ENCODE peak calls at places on chromosomes 4 and X, in five cellular contexts. One of them, this sample, is unnamed.
A peak's percentile ranks its signal among the peaks of the same experiment; 100 is the strongest.

GRCh38 chrX:87517571-87518141 is at the start of gene KLHL4:
- DNase-seq in naive thymus-derived CD4-positive, alpha-beta T cell: no peak
- DNase-seq in K562: peak; percentile 5
- DNase-seq in transverse colon: no peak
- DNase-seq in ascending aorta: no peak
- DNase-seq in this sample: no peak

GRCh38 chr4:3799496-3799895 is 33.3 kb downstream of the ADRA2C start:
- DNase-seq in naive thymus-derived CD4-positive, alpha-beta T cell: no peak
- DNase-seq in ascending aorta: no peak
- DNase-seq in K562: no peak
- DNase-seq in transverse colon: no peak
- DNase-seq in this sample: no peak

GRCh38 chr4:123832173-123833026 is 435.8 kb downstream of the SPRY1 start:
- DNase-seq in transverse colon: peak; percentile 10
- DNase-seq in K562: no peak
- DNase-seq in ascending aorta: peak; percentile 82
- DNase-seq in naive thymus-derived CD4-positive, alpha-beta T cell: no peak
- DNase-seq in this sample: no peak

GRCh38 chr4:155703486-155704227 is 37.0 kb downstream of the GUCY1A1 start:
- DNase-seq in K562: no peak
- DNase-seq in transverse colon: no peak
- DNase-seq in naive thymus-derived CD4-positive, alpha-beta T cell: no peak
- DNase-seq in ascending aorta: no peak
- DNase-seq in this sample: no peak

GRCh38 chr4:52925531-52925968 is 63.4 kb downstream of the RASL11B start:
- DNase-seq in K562: no peak
- DNase-seq in ascending aorta: no peak
- DNase-seq in transverse colon: no peak
- DNase-seq in naive thymus-derived CD4-positive, alpha-beta T cell: no peak
- DNase-seq in this sample: peak; percentile 19

GRCh38 chrX:148298737-148299136 is 201.7 kb upstream of the AFF2 start:
- DNase-seq in K562: no peak
- DNase-seq in ascending aorta: no peak
- DNase-seq in naive thymus-derived CD4-positive, alpha-beta T cell: no peak
- DNase-seq in transverse colon: no peak
- DNase-seq in this sample: no peak

GRCh38 chrX:55907968-55908607 is 190.5 kb downstream of the RRAGB start:
- DNase-seq in ascending aorta: peak; percentile 72
- DNase-seq in K562: peak; percentile 30
- DNase-seq in naive thymus-derived CD4-positive, alpha-beta T cell: peak; percentile 26
- DNase-seq in transverse colon: peak; percentile 76
- DNase-seq in this sample: peak; percentile 13

GRCh38 chr4:125780159-125780558 is 465.4 kb downstream of the FAT4 start:
- DNase-seq in naive thymus-derived CD4-positive, alpha-beta T cell: no peak
- DNase-seq in transverse colon: no peak
- DNase-seq in ascending aorta: no peak
- DNase-seq in K562: no peak
- DNase-seq in this sample: no peak

GRCh38 chrX:139044680-139045079 is 333.2 kb upstream of the FGF13 start:
- DNase-seq in ascending aorta: no peak
- DNase-seq in transverse colon: no peak
- DNase-seq in naive thymus-derived CD4-positive, alpha-beta T cell: no peak
- DNase-seq in K562: no peak
- DNase-seq in this sample: no peak

GRCh38 chr4:41538887-41539498 is 1.0 kb downstream of the LIMCH1 start:
- DNase-seq in transverse colon: no peak
- DNase-seq in naive thymus-derived CD4-positive, alpha-beta T cell: no peak
- DNase-seq in K562: no peak
- DNase-seq in ascending aorta: peak; percentile 77
- DNase-seq in this sample: no peak

GRCh38 chr4:99002274-99002673 is 6.8 kb downstream of the METAP1 start:
- DNase-seq in K562: no peak
- DNase-seq in naive thymus-derived CD4-positive, alpha-beta T cell: no peak
- DNase-seq in transverse colon: no peak
- DNase-seq in ascending aorta: no peak
- DNase-seq in this sample: no peak

GRCh38 chrX:77299549-77299948 is 147.6 kb upstream of the FGF16 start:
- DNase-seq in K562: no peak
- DNase-seq in naive thymus-derived CD4-positive, alpha-beta T cell: no peak
- DNase-seq in ascending aorta: no peak
- DNase-seq in transverse colon: no peak
- DNase-seq in this sample: no peak

GRCh38 chrX:54419559-54420302 is 20.5 kb upstream of the TSR2 start:
- DNase-seq in transverse colon: no peak
- DNase-seq in ascending aorta: no peak
- DNase-seq in naive thymus-derived CD4-positive, alpha-beta T cell: no peak
- DNase-seq in K562: no peak
- DNase-seq in this sample: no peak

GRCh38 chr4:154503598-154503997 is 12.0 kb upstream of the DCHS2 start:
- DNase-seq in transverse colon: no peak
- DNase-seq in K562: peak; percentile 58
- DNase-seq in naive thymus-derived CD4-positive, alpha-beta T cell: no peak
- DNase-seq in ascending aorta: no peak
- DNase-seq in this sample: no peak

GRCh38 chr4:152633118-152633517 is 46.7 kb downstream of the TMEM154 start:
- DNase-seq in ascending aorta: no peak
- DNase-seq in K562: no peak
- DNase-seq in naive thymus-derived CD4-positive, alpha-beta T cell: no peak
- DNase-seq in transverse colon: peak; percentile 18
- DNase-seq in this sample: peak; percentile 15

GRCh38 chrX:74535633-74536141 is 78.7 kb downstream of the RLIM start:
- DNase-seq in naive thymus-derived CD4-positive, alpha-beta T cell: peak; percentile 18
- DNase-seq in transverse colon: peak; percentile 81
- DNase-seq in K562: peak; percentile 12
- DNase-seq in ascending aorta: peak; percentile 85
- DNase-seq in this sample: peak; percentile 6

GRCh38 chrX:120517936-120518335 is 42.8 kb downstream of the CUL4B start:
- DNase-seq in naive thymus-derived CD4-positive, alpha-beta T cell: no peak
- DNase-seq in transverse colon: no peak
- DNase-seq in K562: no peak
- DNase-seq in ascending aorta: no peak
- DNase-seq in this sample: no peak

GRCh38 chr4:94758141-94758699 is 465 bp downstream of the BMPR1B start:
- DNase-seq in K562: no peak
- DNase-seq in naive thymus-derived CD4-positive, alpha-beta T cell: no peak
- DNase-seq in transverse colon: peak; percentile 13
- DNase-seq in ascending aorta: peak; percentile 78
- DNase-seq in this sample: peak; percentile 86

GRCh38 chrX:139429913-139430312 is 100.6 kb upstream of the F9 start:
- DNase-seq in naive thymus-derived CD4-positive, alpha-beta T cell: no peak
- DNase-seq in transverse colon: no peak
- DNase-seq in ascending aorta: no peak
- DNase-seq in K562: no peak
- DNase-seq in this sample: no peak

GRCh38 chrX:10769696-10770619 is 149.6 kb upstream of the MID1 start:
- DNase-seq in K562: no peak
- DNase-seq in transverse colon: no peak
- DNase-seq in ascending aorta: no peak
- DNase-seq in naive thymus-derived CD4-positive, alpha-beta T cell: no peak
- DNase-seq in this sample: peak; percentile 6

DNA sequence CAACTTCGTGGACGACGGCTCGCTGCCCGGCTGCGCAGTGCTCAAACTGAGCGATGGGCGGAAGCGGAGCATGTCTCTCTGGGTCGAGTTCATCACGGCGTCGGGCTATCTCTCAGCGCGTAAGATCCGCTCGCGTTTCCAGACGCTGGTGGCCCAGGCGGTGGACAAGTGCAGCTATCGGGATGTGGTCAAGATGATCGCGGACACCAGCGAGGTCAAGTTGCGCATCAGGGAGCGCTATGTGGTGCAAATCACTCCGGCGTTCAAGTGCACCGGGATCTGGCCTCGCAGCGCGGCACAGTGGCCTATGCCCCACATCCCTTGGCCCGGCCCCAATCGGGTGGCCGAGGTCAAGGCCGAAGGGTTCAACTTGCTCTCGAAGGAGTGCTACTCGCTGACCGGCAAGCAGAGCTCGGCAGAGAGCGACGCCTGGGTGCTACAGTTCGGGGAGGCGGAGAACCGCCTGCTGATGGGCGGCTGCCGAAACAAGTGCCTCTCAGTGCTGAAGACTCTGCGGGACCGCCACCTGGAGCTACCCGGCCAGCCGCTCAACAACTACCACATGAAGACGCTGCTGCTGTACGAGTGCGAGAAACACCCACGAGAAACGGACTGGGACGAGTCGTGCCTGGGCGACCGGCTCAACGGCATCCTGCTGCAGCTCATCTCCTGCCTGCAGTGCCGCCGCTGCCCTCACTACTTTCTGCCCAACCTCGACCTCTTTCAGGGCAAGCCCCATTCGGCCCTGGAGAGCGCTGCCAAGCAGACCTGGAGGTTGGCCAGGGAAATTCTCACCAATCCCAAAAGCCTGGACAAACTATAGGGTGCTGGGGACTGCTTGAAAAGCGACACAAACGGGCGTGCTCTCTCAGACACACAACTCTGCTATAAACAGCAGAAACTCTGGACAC is 1.6 kb downstream of the MAB21L2 start:
- DNase-seq in K562: no peak
- DNase-seq in ascending aorta: no peak
- DNase-seq in transverse colon: peak; percentile 29
- DNase-seq in naive thymus-derived CD4-positive, alpha-beta T cell: no peak
- DNase-seq in this sample: peak; percentile 68
- H3K27me3 ChIP-seq in K562: no peaks in the 10 kb centered on the region
- H3K27me3 ChIP-seq in ascending aorta: no peaks in the 10 kb centered on the region
- H3K27me3 ChIP-seq in transverse colon: no peaks in the 10 kb centered on the region
- H3K27me3 ChIP-seq in naive thymus-derived CD4-positive, alpha-beta T cell: no peaks in the 10 kb centered on the region
- H3K27me3 ChIP-seq in this sample: no peaks in the 10 kb centered on the region

GRCh38 chrX:3697220-3697684 is 16.2 kb downstream of the PRKX start:
- DNase-seq in naive thymus-derived CD4-positive, alpha-beta T cell: no peak
- DNase-seq in ascending aorta: no peak
- DNase-seq in K562: peak; percentile 28
- DNase-seq in transverse colon: no peak
- DNase-seq in this sample: no peak
- H3K4me3 ChIP-seq in naive thymus-derived CD4-positive, alpha-beta T cell: no peak overlapping the region
- H3K4me3 ChIP-seq in ascending aorta: no peak overlapping the region
- H3K4me3 ChIP-seq in K562: no peak overlapping the region
- H3K4me3 ChIP-seq in transverse colon: no peak overlapping the region
- H3K4me3 ChIP-seq in this sample: no peak overlapping the region

DNA sequence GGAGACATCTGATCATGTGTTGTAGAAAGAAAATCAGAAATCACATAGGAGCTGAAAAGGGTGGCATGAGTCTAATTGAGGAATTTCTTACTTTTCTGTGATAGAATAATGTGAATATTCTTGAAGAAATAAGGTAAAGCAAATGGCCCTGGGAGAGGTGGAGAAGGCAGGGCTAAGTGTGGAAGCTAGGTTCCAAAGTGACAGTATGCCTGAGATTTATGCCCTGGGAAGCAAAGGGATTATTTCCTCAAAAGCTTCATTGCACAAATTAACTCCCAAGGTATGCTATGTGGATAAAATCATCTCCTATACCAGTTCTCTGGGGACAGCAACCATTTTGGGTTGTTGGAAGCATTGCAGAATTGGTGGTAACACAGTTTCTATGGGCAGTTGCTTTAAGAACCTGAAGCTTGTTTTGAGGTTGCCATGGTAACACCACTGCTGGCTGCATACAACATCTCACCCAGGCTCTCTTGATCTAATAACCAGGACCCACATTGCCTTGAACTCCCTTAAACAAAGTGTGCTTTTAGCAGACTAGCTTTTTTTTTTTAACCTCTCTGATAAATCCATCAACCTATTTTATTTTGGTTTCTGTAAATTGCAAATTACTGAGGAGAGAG is 21.0 kb downstream of the MAOA start:
- DNase-seq in naive thymus-derived CD4-positive, alpha-beta T cell: no peak
- DNase-seq in K562: no peak
- DNase-seq in ascending aorta: no peak
- DNase-seq in transverse colon: no peak
- DNase-seq in this sample: no peak
- H3K4me1 ChIP-seq in naive thymus-derived CD4-positive, alpha-beta T cell: no peaks in the 10 kb centered on the region
- H3K4me1 ChIP-seq in K562: no peaks in the 10 kb centered on the region
- H3K4me1 ChIP-seq in ascending aorta: no peaks in the 10 kb centered on the region
- H3K4me1 ChIP-seq in transverse colon: peaks cover 35% of the 10 kb centered on the region
- H3K4me1 ChIP-seq in this sample: no peaks in the 10 kb centered on the region

GRCh38 chr4:6444587-6444986 is 27.8 kb downstream of the PPP2R2C start:
- DNase-seq in K562: no peak
- DNase-seq in transverse colon: no peak
- DNase-seq in ascending aorta: no peak
- DNase-seq in naive thymus-derived CD4-positive, alpha-beta T cell: no peak
- DNase-seq in this sample: no peak

GRCh38 chr4:6446130-6446482 is 26.3 kb downstream of the PPP2R2C start:
- DNase-seq in transverse colon: no peak
- DNase-seq in ascending aorta: no peak
- DNase-seq in K562: no peak
- DNase-seq in naive thymus-derived CD4-positive, alpha-beta T cell: no peak
- DNase-seq in this sample: no peak

GRCh38 chr4:6447561-6448290 is 24.7 kb downstream of the PPP2R2C start:
- DNase-seq in ascending aorta: no peak
- DNase-seq in naive thymus-derived CD4-positive, alpha-beta T cell: no peak
- DNase-seq in transverse colon: no peak
- DNase-seq in K562: no peak
- DNase-seq in this sample: no peak

GRCh38 chr4:6446538-6447451 is 25.6 kb downstream of the PPP2R2C start:
- DNase-seq in K562: no peak
- DNase-seq in ascending aorta: no peak
- DNase-seq in transverse colon: no peak
- DNase-seq in naive thymus-derived CD4-positive, alpha-beta T cell: no peak
- DNase-seq in this sample: peak; percentile 59

GRCh38 chr4:6445403-6446129 is 26.8 kb downstream of the PPP2R2C start:
- DNase-seq in K562: no peak
- DNase-seq in ascending aorta: no peak
- DNase-seq in naive thymus-derived CD4-positive, alpha-beta T cell: no peak
- DNase-seq in transverse colon: no peak
- DNase-seq in this sample: no peak
- H3K27me3 ChIP-seq in K562: peaks cover 75% of the 10 kb centered on the region
- H3K27me3 ChIP-seq in ascending aorta: no peaks in the 10 kb centered on the region
- H3K27me3 ChIP-seq in naive thymus-derived CD4-positive, alpha-beta T cell: no peaks in the 10 kb centered on the region
- H3K27me3 ChIP-seq in transverse colon: peaks cover 15% of the 10 kb centered on the region
- H3K27me3 ChIP-seq in this sample: no peaks in the 10 kb centered on the region

DNA sequence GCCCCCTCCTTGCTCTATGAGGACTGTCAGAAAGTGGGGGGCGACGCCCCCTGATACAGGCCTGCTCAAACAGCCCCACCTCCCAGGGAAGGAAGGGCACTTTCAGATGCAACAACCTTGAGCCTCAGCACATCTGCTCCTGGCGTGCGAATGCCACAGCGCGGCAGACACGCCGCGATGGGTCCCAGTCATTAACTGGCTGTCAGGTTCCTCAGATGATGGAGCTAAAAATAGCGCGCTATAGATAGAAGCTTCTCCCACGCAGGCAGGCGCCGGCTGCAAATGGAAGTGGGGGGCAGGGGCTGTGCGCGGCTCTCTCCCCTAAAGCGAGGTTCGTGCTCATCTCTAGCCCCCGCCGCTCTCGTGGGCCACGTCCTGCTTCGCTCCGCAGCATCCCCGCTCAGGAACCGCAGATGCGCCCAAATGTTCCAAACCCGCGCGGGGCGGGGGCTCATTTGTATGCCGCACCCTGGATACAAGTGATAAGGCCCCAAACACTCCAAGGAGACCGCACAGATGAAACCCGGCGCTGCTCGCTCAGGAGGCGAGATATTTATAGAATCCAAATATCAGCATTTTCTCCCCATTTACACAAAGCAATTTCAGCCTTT is 57.7 kb upstream of the LGI2 start:
- DNase-seq in naive thymus-derived CD4-positive, alpha-beta T cell: no peak
- DNase-seq in K562: peak; percentile 72
- DNase-seq in ascending aorta: no peak
- DNase-seq in transverse colon: no peak
- DNase-seq in this sample: no peak
- H3K4me3 ChIP-seq in naive thymus-derived CD4-positive, alpha-beta T cell: no peak overlapping the region
- H3K4me3 ChIP-seq in K562: peak overlapping the region; percentile 29
- H3K4me3 ChIP-seq in ascending aorta: peak overlapping the region; percentile 24
- H3K4me3 ChIP-seq in transverse colon: peak overlapping the region; percentile 32
- H3K4me3 ChIP-seq in this sample: no peak overlapping the region

This sample was measured in BE2C.